ENCODE peak calls at places on chromosomes 16 and 17, in nine cellular contexts. M is SK-N-SH, N is heart right ventricle, Z is GM23338, T is colonic mucosa, C is neural progenitor cell, J is IMR-90, R is psoas muscle, A is uterus. Y is an unnamed sample.

GRCh38 chr16:23387666-23388065 is 65.3 kb downstream of the COG7 start:
- DNase-seq in M (no peak), N (no peak), Z (no peak), T (no peak), C (no peak), J (no peak), R (no peak), A (no peak), Y (no peak)

GRCh38 chr17:41010421-41010820 is 1.5 kb upstream of the KRTAP3-1 start:
- DNase-seq in M (no peak), N (no peak), Z (no peak), T (no peak), C (no peak), J (no peak), R (no peak), A (no peak), Y (no peak)

GRCh38 chr17:82791532-82791931 is 39.7 kb downstream of the TBCD start:
- DNase-seq in M (no peak), N (no peak), Z (no peak), T (no peak), C (no peak), J (peak; percentile 98), R (no peak), A (no peak), Y (no peak)

GRCh38 chr17:65696739-65697394 is 135.4 kb upstream of the AXIN2 start:
- DNase-seq in M (no peak), N (no peak), Z (no peak), T (no peak), C (no peak), J (peak; percentile 65), R (no peak), A (no peak), Y (no peak)

GRCh38 chr17:28366605-28367004 is 1.6 kb upstream of the SEBOX start:
- DNase-seq in M (no peak), N (no peak), Z (peak; percentile 39), T (no peak), C (no peak), J (no peak), R (no peak), A (no peak), Y (no peak)

GRCh38 chr17:29712677-29713076 is 90.0 kb upstream of the CORO6 start:
- DNase-seq in M (no peak), N (no peak), Z (no peak), T (no peak), C (no peak), J (no peak), R (no peak), A (no peak), Y (no peak)

GRCh38 chr17:17964710-17965109 is 7.5 kb downstream of the TOM1L2 start:
- DNase-seq in M (no peak), N (no peak), Z (no peak), T (no peak), C (no peak), J (no peak), R (no peak), A (no peak), Y (no peak)

GRCh38 chr16:28943281-28943680 is 7.5 kb upstream of the NFATC2IP start:
- DNase-seq in M (no peak), N (no peak), Z (no peak), T (no peak), C (no peak), J (no peak), R (no peak), A (no peak), Y (no peak)

GRCh38 chr16:53712065-53712464 is 8.1 kb downstream of the FTO start:
- DNase-seq in M (no peak), N (no peak), Z (no peak), T (no peak), C (no peak), J (no peak), R (no peak), A (no peak), Y (no peak)

GRCh38 chr17:60386137-60386395 is 5.9 kb downstream of the USP32 start:
- DNase-seq in M (no peak), N (no peak), Z (no peak), T (no peak), C (no peak), J (no peak), R (no peak), A (no peak), Y (no peak)

GRCh38 chr17:3666516-3666915 is 1.9 kb downstream of the TAX1BP3 start:
- DNase-seq in M (no peak), N (no peak), Z (no peak), T (no peak), C (no peak), J (no peak), R (no peak), A (no peak), Y (no peak)

GRCh38 chr16:55426865-55427484 is 52.0 kb upstream of the MMP2 start:
- DNase-seq in M (no peak), N (no peak), Z (no peak), T (no peak), C (no peak), J (no peak), R (no peak), A (no peak), Y (no peak)

GRCh38 chr17:27984404-27984803 is 58.1 kb upstream of the NLK start:
- DNase-seq in M (no peak), N (no peak), Z (no peak), T (no peak), C (no peak), J (no peak), R (no peak), A (no peak), Y (no peak)

GRCh38 chr17:63941162-63941561 is 9.0 kb upstream of the CD79B start:
- DNase-seq in M (no peak), N (no peak), Z (no peak), T (no peak), C (no peak), J (no peak), R (no peak), A (no peak), Y (no peak)

GRCh38 chr17:46968896-46969295 is 10.2 kb downstream of the RPRML start:
- DNase-seq in M (no peak), N (no peak), Z (no peak), T (no peak), C (no peak), J (no peak), R (no peak), A (no peak), Y (no peak)

GRCh38 chr16:87382023-87382785 is 1.4 kb downstream of the FBXO31 start:
- DNase-seq in M (no peak), N (no peak), Z (no peak), T (peak; percentile 50), C (no peak), J (no peak), R (no peak), A (no peak), Y (no peak)

GRCh38 chr17:74176546-74177001 is 26.9 kb upstream of the RPL38 start:
- DNase-seq in M (peak; percentile 91), N (peak; percentile 51), Z (peak; percentile 88), T (peak; percentile 64), C (peak; percentile 85), J (peak; percentile 48), R (peak; percentile 61), A (peak; percentile 42), Y (peak; percentile 62)

GRCh38 chr16:27642753-27643152 is 92.8 kb downstream of the KATNIP start:
- DNase-seq in M (no peak), N (no peak), Z (peak; percentile 64), T (no peak), C (peak; percentile 51), J (peak; percentile 21), R (no peak), A (no peak), Y (no peak)

GRCh38 chr17:30199600-30199999 is 35.9 kb downstream of the SLC6A4 start:
- DNase-seq in M (no peak), N (no peak), Z (no peak), T (no peak), C (no peak), J (peak; percentile 34), R (no peak), A (no peak), Y (no peak)

GRCh38 chr16:80391095-80391494 is 149.7 kb upstream of the DYNLRB2 start:
- DNase-seq in M (no peak), N (no peak), Z (no peak), T (no peak), C (no peak), J (no peak), R (no peak), A (no peak), Y (no peak)

GRCh38 chr16:80841231-80841630 is 36.8 kb upstream of the CDYL2 start:
- DNase-seq in M (no peak), N (no peak), Z (no peak), T (no peak), C (no peak), J (no peak), R (no peak), A (no peak), Y (no peak)

GRCh38 chr17:79845601-79845949 is 6.3 kb upstream of the CBX4 start:
- DNase-seq in M (no peak), N (no peak), Z (no peak), T (peak; percentile 75), C (no peak), J (no peak), R (no peak), A (no peak), Y (no peak)
- H3K27me3 ChIP-seq in M (peaks cover 29% of the 10 kb centered on the region), N (peaks cover 20% of the 10 kb centered on the region), Z (peaks cover 81% of the 10 kb centered on the region), T (peaks cover 35% of the 10 kb centered on the region), C (peaks cover 87% of the 10 kb centered on the region), J (peaks cover 33% of the 10 kb centered on the region), R (peaks cover 29% of the 10 kb centered on the region), A (peaks cover 34% of the 10 kb centered on the region), Y (no peaks in the 10 kb centered on the region)

GRCh38 chr16:1335996-1336395 is 2.6 kb downstream of the BAIAP3 start:
- DNase-seq in M (peak; percentile 75), N (no peak), Z (peak; percentile 72), T (no peak), C (peak; percentile 83), J (no peak), R (no peak), A (no peak), Y (no peak)
- TF ChIP-seq CTCF in M (no peak), N (no peak), Z (peak; percentile 36), T (no peak), C (peak; percentile 31), J (no peak), R (no peak), A (no peak), Y (no peak)

DNA sequence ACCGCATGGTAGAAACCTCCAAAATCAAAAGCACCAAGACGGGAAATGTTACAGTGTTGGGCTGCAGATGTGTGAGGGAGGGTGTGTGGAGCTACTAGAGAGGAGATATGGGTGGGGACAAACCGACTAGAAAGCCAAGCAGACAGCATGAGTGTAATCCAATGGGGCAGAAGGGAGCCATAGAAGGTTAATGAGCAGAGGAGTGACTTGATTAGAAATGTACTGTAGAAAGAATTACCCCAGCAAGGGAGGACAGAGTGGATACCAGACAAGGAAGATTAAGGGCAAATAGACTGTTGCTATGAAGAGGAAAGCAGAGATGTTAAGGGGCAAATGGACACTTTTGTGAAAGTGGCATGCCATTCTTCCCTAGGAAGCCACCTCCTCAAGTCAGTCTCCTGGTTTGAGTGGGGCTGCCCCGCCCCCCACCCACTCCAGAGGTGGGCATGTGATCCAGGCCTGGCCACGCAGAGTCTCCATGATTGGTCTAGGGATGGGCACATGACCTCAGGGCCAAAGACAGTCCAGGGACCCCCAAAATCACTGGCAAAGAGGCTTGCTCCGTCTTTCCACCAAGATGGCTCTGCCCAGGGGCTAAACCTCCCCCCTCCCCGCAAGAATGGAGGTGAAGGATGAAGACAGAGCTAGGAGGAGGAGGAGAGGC is 4.3 kb downstream of the COTL1 start:
- DNase-seq in M (no peak), N (no peak), Z (no peak), T (no peak), C (no peak), J (no peak), R (no peak), A (no peak), Y (no peak)
- H3K4me1 ChIP-seq in M (peaks cover 24% of the 10 kb centered on the region), N (peaks cover 23% of the 10 kb centered on the region), Z (peaks cover 7% of the 10 kb centered on the region), T (peaks cover 8% of the 10 kb centered on the region), C (peaks cover 25% of the 10 kb centered on the region), J (peaks cover 34% of the 10 kb centered on the region), R (peaks cover 10% of the 10 kb centered on the region), A (no peaks in the 10 kb centered on the region), Y (peaks cover 12% of the 10 kb centered on the region)

GRCh38 chr17:79504181-79504605 is 106.7 kb downstream of the RBFOX3 start:
- DNase-seq in M (no peak), N (no peak), Z (peak; percentile 26), T (no peak), C (no peak), J (no peak), R (no peak), A (no peak), Y (no peak)
- H3K27me3 ChIP-seq in M (no peaks in the 10 kb centered on the region), N (no peaks in the 10 kb centered on the region), Z (no peaks in the 10 kb centered on the region), T (no peaks in the 10 kb centered on the region), C (no peaks in the 10 kb centered on the region), J (no peaks in the 10 kb centered on the region), R (peaks cover 30% of the 10 kb centered on the region), A (no peaks in the 10 kb centered on the region), Y (no peaks in the 10 kb centered on the region)

Y was measured in body of pancreas.